ENCODE peak calls at places on chromosomes 12 and 14, in eight cellular contexts. P, I, M, R, F, G, C and Y are unnamed samples.
A peak's percentile ranks its signal among the peaks of the same experiment; 100 is the strongest.

GRCh38 chr14:68937790-68938514 is 41.1 kb downstream of the ACTN1 start:
- DNase-seq in P (no peak), I (peak; percentile 80), M (no peak), R (no peak), F (no peak), G (peak; percentile 48), C (peak; percentile 74), Y (peak; percentile 87)

GRCh38 chr14:100523131-100523530 is 64.1 kb downstream of the BEGAIN start:
- DNase-seq in P (no peak), I (peak; percentile 25), M (peak; percentile 5), R (no peak), F (peak; percentile 1), G (no peak), C (no peak), Y (no peak)

GRCh38 chr12:67649165-67650126 is 901 bp downstream of the DYRK2 start:
- DNase-seq in P (no peak), I (peak; percentile 59), M (peak; percentile 60), R (peak; percentile 23), F (no peak), G (peak; percentile 43), C (peak; percentile 39), Y (peak; percentile 83)

GRCh38 chr14:101328412-101329149 is 232.7 kb upstream of the DIO3 start:
- DNase-seq in P (no peak), I (no peak), M (no peak), R (no peak), F (no peak), G (no peak), C (no peak), Y (peak; percentile 16)

GRCh38 chr12:76996983-76997382 is 68.4 kb downstream of the E2F7 start:
- DNase-seq in P (no peak), I (no peak), M (no peak), R (no peak), F (no peak), G (no peak), C (no peak), Y (no peak)

GRCh38 chr14:54478621-54479215 is 10.1 kb downstream of the GMFB start:
- DNase-seq in P (no peak), I (no peak), M (no peak), R (no peak), F (no peak), G (no peak), C (no peak), Y (no peak)

GRCh38 chr12:2550470-2551090 is 244.2 kb upstream of the FKBP4 start:
- DNase-seq in P (no peak), I (no peak), M (no peak), R (no peak), F (no peak), G (no peak), C (no peak), Y (no peak)

GRCh38 chr14:72434856-72435255 is 459.0 kb downstream of the DPF3 start:
- DNase-seq in P (no peak), I (no peak), M (peak; percentile 26), R (no peak), F (no peak), G (no peak), C (no peak), Y (no peak)

GRCh38 chr14:68279777-68280233 is 460.2 kb downstream of the RAD51B start:
- DNase-seq in P (no peak), I (no peak), M (no peak), R (no peak), F (no peak), G (no peak), C (no peak), Y (no peak)

GRCh38 chr14:75126121-75126544 is 715 bp downstream of the NEK9 start:
- DNase-seq in P (no peak), I (no peak), M (no peak), R (peak; percentile 10), F (no peak), G (no peak), C (no peak), Y (no peak)

GRCh38 chr14:91377700-91378652 is 39.6 kb downstream of the CCDC88C start:
- DNase-seq in P (no peak), I (no peak), M (no peak), R (peak; percentile 46), F (no peak), G (peak; percentile 56), C (peak; percentile 41), Y (no peak)

GRCh38 chr14:53391631-53392030 is 238.5 kb upstream of the DDHD1 start:
- DNase-seq in P (no peak), I (no peak), M (peak; percentile 58), R (peak; percentile 89), F (no peak), G (no peak), C (no peak), Y (no peak)